ENCODE peak calls at places on chromosome 10, in ten cellular contexts. One of them, this sample, is unnamed.

GRCh38 chr10:4062072-4062471 is 277.1 kb upstream of the KLF6 start:
- DNase-seq in pancreas: no peak
- DNase-seq in epithelial cell of proximal tubule: no peak
- DNase-seq in astrocyte: peak
- DNase-seq in heart right ventricle: no peak
- DNase-seq in GM23338: no peak
- DNase-seq in esophagus squamous epithelium: no peak
- DNase-seq in kidney epithelial cell: no peak
- DNase-seq in brain microvascular endothelial cell: no peak
- DNase-seq in psoas muscle: no peak
- DNase-seq in this sample: no peak

GRCh38 chr10:75347211-75347610 is 54.4 kb downstream of the ZNF503 start:
- DNase-seq in pancreas: no peak
- DNase-seq in GM23338: no peak
- DNase-seq in esophagus squamous epithelium: no peak
- DNase-seq in psoas muscle: no peak
- DNase-seq in epithelial cell of proximal tubule: peak
- DNase-seq in brain microvascular endothelial cell: no peak
- DNase-seq in astrocyte: no peak
- DNase-seq in kidney epithelial cell: peak
- DNase-seq in heart right ventricle: no peak
- DNase-seq in this sample: no peak

GRCh38 chr10:60099998-60100747 is 193.8 kb upstream of the CCDC6 start:
- DNase-seq in heart right ventricle: no peak
- DNase-seq in esophagus squamous epithelium: no peak
- DNase-seq in brain microvascular endothelial cell: peak
- DNase-seq in kidney epithelial cell: no peak
- DNase-seq in GM23338: peak
- DNase-seq in epithelial cell of proximal tubule: no peak
- DNase-seq in pancreas: no peak
- DNase-seq in astrocyte: peak
- DNase-seq in psoas muscle: no peak
- DNase-seq in this sample: peak

GRCh38 chr10:4082851-4083250 is 297.8 kb upstream of the KLF6 start:
- DNase-seq in kidney epithelial cell: no peak
- DNase-seq in esophagus squamous epithelium: no peak
- DNase-seq in pancreas: no peak
- DNase-seq in astrocyte: peak
- DNase-seq in psoas muscle: no peak
- DNase-seq in brain microvascular endothelial cell: no peak
- DNase-seq in heart right ventricle: no peak
- DNase-seq in GM23338: no peak
- DNase-seq in epithelial cell of proximal tubule: no peak
- DNase-seq in this sample: peak

GRCh38 chr10:92080244-92080643 is 156.7 kb downstream of the BTAF1 start:
- DNase-seq in GM23338: peak
- DNase-seq in heart right ventricle: no peak
- DNase-seq in esophagus squamous epithelium: no peak
- DNase-seq in psoas muscle: no peak
- DNase-seq in pancreas: no peak
- DNase-seq in kidney epithelial cell: no peak
- DNase-seq in epithelial cell of proximal tubule: no peak
- DNase-seq in astrocyte: no peak
- DNase-seq in brain microvascular endothelial cell: no peak
- DNase-seq in this sample: no peak

GRCh38 chr10:34305189-34305588 is 509.9 kb downstream of the PARD3 start:
- DNase-seq in esophagus squamous epithelium: no peak
- DNase-seq in GM23338: peak
- DNase-seq in pancreas: no peak
- DNase-seq in heart right ventricle: no peak
- DNase-seq in astrocyte: no peak
- DNase-seq in brain microvascular endothelial cell: no peak
- DNase-seq in kidney epithelial cell: no peak
- DNase-seq in psoas muscle: no peak
- DNase-seq in epithelial cell of proximal tubule: no peak
- DNase-seq in this sample: no peak

GRCh38 chr10:72087969-72088878 is at the start of gene SPOCK2:
- DNase-seq in brain microvascular endothelial cell: no peak
- DNase-seq in GM23338: peak
- DNase-seq in heart right ventricle: no peak
- DNase-seq in astrocyte: no peak
- DNase-seq in kidney epithelial cell: no peak
- DNase-seq in epithelial cell of proximal tubule: no peak
- DNase-seq in psoas muscle: peak
- DNase-seq in esophagus squamous epithelium: no peak
- DNase-seq in pancreas: peak
- DNase-seq in this sample: no peak

GRCh38 chr10:21134645-21135395 is 237.7 kb upstream of the NEBL start:
- DNase-seq in astrocyte: peak
- DNase-seq in heart right ventricle: no peak
- DNase-seq in GM23338: no peak
- DNase-seq in brain microvascular endothelial cell: no peak
- DNase-seq in psoas muscle: no peak
- DNase-seq in kidney epithelial cell: peak
- DNase-seq in esophagus squamous epithelium: no peak
- DNase-seq in pancreas: no peak
- DNase-seq in epithelial cell of proximal tubule: peak
- DNase-seq in this sample: no peak

GRCh38 chr10:132539894-132540293 is 2.3 kb downstream of the INPP5A start:
- DNase-seq in esophagus squamous epithelium: no peak
- DNase-seq in brain microvascular endothelial cell: peak
- DNase-seq in psoas muscle: no peak
- DNase-seq in heart right ventricle: no peak
- DNase-seq in GM23338: no peak
- DNase-seq in pancreas: no peak
- DNase-seq in astrocyte: peak
- DNase-seq in kidney epithelial cell: no peak
- DNase-seq in epithelial cell of proximal tubule: no peak
- DNase-seq in this sample: peak

GRCh38 chr10:132541129-132541528 is 3.5 kb downstream of the INPP5A start:
- DNase-seq in pancreas: peak
- DNase-seq in epithelial cell of proximal tubule: no peak
- DNase-seq in brain microvascular endothelial cell: no peak
- DNase-seq in astrocyte: no peak
- DNase-seq in psoas muscle: no peak
- DNase-seq in GM23338: no peak
- DNase-seq in esophagus squamous epithelium: no peak
- DNase-seq in heart right ventricle: no peak
- DNase-seq in kidney epithelial cell: no peak
- DNase-seq in this sample: no peak

GRCh38 chr10:132541601-132542011 is 4.0 kb downstream of the INPP5A start:
- DNase-seq in heart right ventricle: no peak
- DNase-seq in GM23338: no peak
- DNase-seq in psoas muscle: no peak
- DNase-seq in astrocyte: no peak
- DNase-seq in esophagus squamous epithelium: no peak
- DNase-seq in kidney epithelial cell: no peak
- DNase-seq in pancreas: peak
- DNase-seq in brain microvascular endothelial cell: no peak
- DNase-seq in epithelial cell of proximal tubule: no peak
- DNase-seq in this sample: no peak

GRCh38 chr10:132539431-132539839 is 1.8 kb downstream of the INPP5A start:
- DNase-seq in epithelial cell of proximal tubule: no peak
- DNase-seq in kidney epithelial cell: no peak
- DNase-seq in heart right ventricle: no peak
- DNase-seq in psoas muscle: peak
- DNase-seq in astrocyte: no peak
- DNase-seq in GM23338: no peak
- DNase-seq in esophagus squamous epithelium: no peak
- DNase-seq in pancreas: peak
- DNase-seq in brain microvascular endothelial cell: no peak
- DNase-seq in this sample: no peak

DNA sequence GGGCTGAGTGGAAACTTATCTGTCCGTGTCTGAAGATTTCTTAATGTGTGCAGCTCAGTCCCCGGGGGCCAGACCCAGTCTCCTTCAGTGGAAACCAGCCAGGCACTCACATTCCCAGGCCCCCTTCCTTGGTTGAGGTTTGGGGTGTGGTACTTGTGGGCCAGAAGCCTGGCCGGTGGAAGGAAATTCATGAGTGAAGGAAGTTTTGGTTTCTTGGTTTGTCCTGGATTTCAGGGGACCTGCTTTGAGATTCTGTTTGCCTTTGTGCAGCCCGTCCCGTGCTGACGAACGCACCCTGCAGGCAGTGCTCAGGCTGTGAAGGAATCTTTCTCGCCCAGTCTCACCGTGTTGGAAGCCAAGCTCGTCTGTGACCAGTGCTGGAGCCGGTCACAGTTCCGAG is 2.9 kb downstream of the INPP5A start:
- DNase-seq in GM23338: peak
- DNase-seq in kidney epithelial cell: no peak
- DNase-seq in astrocyte: no peak
- DNase-seq in epithelial cell of proximal tubule: no peak
- DNase-seq in psoas muscle: peak
- DNase-seq in brain microvascular endothelial cell: peak
- DNase-seq in esophagus squamous epithelium: no peak
- DNase-seq in heart right ventricle: no peak
- DNase-seq in pancreas: peak
- DNase-seq in this sample: peak
- TF ChIP-seq CTCF in GM23338: peak
- TF ChIP-seq CTCF in kidney epithelial cell: peak
- TF ChIP-seq CTCF in astrocyte: peak
- TF ChIP-seq CTCF in epithelial cell of proximal tubule: no peak
- TF ChIP-seq CTCF in psoas muscle: no peak
- TF ChIP-seq CTCF in brain microvascular endothelial cell: peak
- TF ChIP-seq CTCF in esophagus squamous epithelium: no peak
- TF ChIP-seq CTCF in heart right ventricle: peak
- TF ChIP-seq CTCF in pancreas: no peak
- TF ChIP-seq CTCF in this sample: peak

GRCh38 chr10:113770346-113770745 is 18.9 kb downstream of the PLEKHS1 start:
- DNase-seq in brain microvascular endothelial cell: no peak
- DNase-seq in kidney epithelial cell: no peak
- DNase-seq in GM23338: no peak
- DNase-seq in psoas muscle: no peak
- DNase-seq in esophagus squamous epithelium: no peak
- DNase-seq in pancreas: no peak
- DNase-seq in heart right ventricle: no peak
- DNase-seq in epithelial cell of proximal tubule: no peak
- DNase-seq in astrocyte: no peak
- DNase-seq in this sample: no peak

GRCh38 chr10:113776553-113776952 is 25.1 kb downstream of the PLEKHS1 start:
- DNase-seq in pancreas: no peak
- DNase-seq in heart right ventricle: no peak
- DNase-seq in brain microvascular endothelial cell: no peak
- DNase-seq in epithelial cell of proximal tubule: no peak
- DNase-seq in GM23338: no peak
- DNase-seq in psoas muscle: no peak
- DNase-seq in kidney epithelial cell: no peak
- DNase-seq in esophagus squamous epithelium: no peak
- DNase-seq in astrocyte: no peak
- DNase-seq in this sample: no peak

GRCh38 chr10:113780681-113781250 is 29.3 kb downstream of the PLEKHS1 start:
- DNase-seq in brain microvascular endothelial cell: no peak
- DNase-seq in astrocyte: no peak
- DNase-seq in heart right ventricle: no peak
- DNase-seq in psoas muscle: no peak
- DNase-seq in esophagus squamous epithelium: no peak
- DNase-seq in GM23338: no peak
- DNase-seq in pancreas: no peak
- DNase-seq in epithelial cell of proximal tubule: no peak
- DNase-seq in kidney epithelial cell: no peak
- DNase-seq in this sample: no peak

GRCh38 chr10:113775681-113776294 is 24.3 kb downstream of the PLEKHS1 start:
- DNase-seq in kidney epithelial cell: no peak
- DNase-seq in pancreas: no peak
- DNase-seq in heart right ventricle: no peak
- DNase-seq in astrocyte: no peak
- DNase-seq in brain microvascular endothelial cell: no peak
- DNase-seq in esophagus squamous epithelium: no peak
- DNase-seq in GM23338: peak
- DNase-seq in epithelial cell of proximal tubule: no peak
- DNase-seq in psoas muscle: no peak
- DNase-seq in this sample: no peak
- TF ChIP-seq CTCF in kidney epithelial cell: no peak
- TF ChIP-seq CTCF in pancreas: no peak
- TF ChIP-seq CTCF in heart right ventricle: no peak
- TF ChIP-seq CTCF in astrocyte: no peak
- TF ChIP-seq CTCF in brain microvascular endothelial cell: peak
- TF ChIP-seq CTCF in esophagus squamous epithelium: no peak
- TF ChIP-seq CTCF in GM23338: no peak
- TF ChIP-seq CTCF in epithelial cell of proximal tubule: no peak
- TF ChIP-seq CTCF in psoas muscle: no peak
- TF ChIP-seq CTCF in this sample: peak

DNA sequence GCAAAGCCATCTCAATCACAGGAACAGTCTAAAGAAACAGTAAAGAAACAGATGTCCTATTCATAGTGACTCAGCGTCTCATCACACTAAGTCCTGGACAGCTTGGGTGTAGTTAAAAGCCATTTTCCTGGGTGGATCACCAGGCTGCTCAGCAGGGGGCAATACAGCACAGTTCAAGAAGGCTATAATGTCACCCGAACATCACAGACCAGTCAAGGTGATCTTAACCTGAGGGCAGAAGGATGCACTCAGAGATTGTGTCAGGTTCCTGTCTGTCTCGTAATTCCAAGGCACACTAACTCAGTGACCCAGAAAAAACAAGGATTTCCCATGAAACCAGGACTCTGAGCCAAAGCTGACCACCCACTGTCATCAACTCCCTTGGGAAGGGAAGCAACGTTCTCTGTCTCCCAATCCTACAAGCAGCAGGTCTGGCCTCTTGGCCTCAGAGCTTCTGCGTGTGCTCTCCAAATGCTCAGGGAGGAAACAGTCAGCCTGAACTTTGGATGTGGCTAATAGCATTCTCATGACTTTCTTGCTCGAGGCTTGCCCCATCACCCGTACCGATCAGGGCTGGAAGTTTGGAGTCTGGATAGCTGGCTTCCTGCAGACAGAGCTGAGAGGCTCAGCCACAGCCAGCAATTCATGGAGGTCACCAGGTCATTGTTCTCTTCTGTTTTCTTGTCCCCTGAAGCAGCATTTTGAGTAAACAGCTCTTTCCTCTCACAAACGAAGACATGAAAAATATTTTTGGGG is 90.4 kb upstream of the FAM171A1 start:
- DNase-seq in astrocyte: no peak
- DNase-seq in kidney epithelial cell: no peak
- DNase-seq in pancreas: no peak
- DNase-seq in brain microvascular endothelial cell: peak
- DNase-seq in heart right ventricle: peak
- DNase-seq in psoas muscle: no peak
- DNase-seq in esophagus squamous epithelium: no peak
- DNase-seq in GM23338: no peak
- DNase-seq in epithelial cell of proximal tubule: no peak
- DNase-seq in this sample: peak
- TF ChIP-seq CTCF in astrocyte: no peak
- TF ChIP-seq CTCF in kidney epithelial cell: no peak
- TF ChIP-seq CTCF in pancreas: no peak
- TF ChIP-seq CTCF in brain microvascular endothelial cell: peak
- TF ChIP-seq CTCF in heart right ventricle: peak
- TF ChIP-seq CTCF in psoas muscle: no peak
- TF ChIP-seq CTCF in esophagus squamous epithelium: no peak
- TF ChIP-seq CTCF in GM23338: peak
- TF ChIP-seq CTCF in epithelial cell of proximal tubule: peak
- TF ChIP-seq CTCF in this sample: peak

GRCh38 chr10:122373713-122374112 is 795 bp upstream of the PLEKHA1 start:
- DNase-seq in brain microvascular endothelial cell: peak
- DNase-seq in kidney epithelial cell: no peak
- DNase-seq in astrocyte: no peak
- DNase-seq in heart right ventricle: no peak
- DNase-seq in epithelial cell of proximal tubule: no peak
- DNase-seq in psoas muscle: no peak
- DNase-seq in GM23338: peak
- DNase-seq in esophagus squamous epithelium: no peak
- DNase-seq in pancreas: no peak
- DNase-seq in this sample: peak

GRCh38 chr10:122375761-122376160 is 1.3 kb downstream of the PLEKHA1 start:
- DNase-seq in heart right ventricle: no peak
- DNase-seq in kidney epithelial cell: no peak
- DNase-seq in psoas muscle: no peak
- DNase-seq in esophagus squamous epithelium: no peak
- DNase-seq in brain microvascular endothelial cell: no peak
- DNase-seq in astrocyte: no peak
- DNase-seq in epithelial cell of proximal tubule: no peak
- DNase-seq in pancreas: no peak
- DNase-seq in GM23338: peak
- DNase-seq in this sample: no peak

GRCh38 chr10:122374859-122375721 is 582 bp downstream of the PLEKHA1 start:
- DNase-seq in pancreas: peak
- DNase-seq in kidney epithelial cell: no peak
- DNase-seq in astrocyte: peak
- DNase-seq in psoas muscle: peak
- DNase-seq in heart right ventricle: peak
- DNase-seq in epithelial cell of proximal tubule: no peak
- DNase-seq in esophagus squamous epithelium: no peak
- DNase-seq in brain microvascular endothelial cell: peak
- DNase-seq in GM23338: peak
- DNase-seq in this sample: peak

GRCh38 chr10:122373108-122373507 is 1.4 kb upstream of the PLEKHA1 start:
- DNase-seq in heart right ventricle: no peak
- DNase-seq in brain microvascular endothelial cell: no peak
- DNase-seq in esophagus squamous epithelium: no peak
- DNase-seq in astrocyte: no peak
- DNase-seq in kidney epithelial cell: no peak
- DNase-seq in pancreas: no peak
- DNase-seq in GM23338: no peak
- DNase-seq in epithelial cell of proximal tubule: no peak
- DNase-seq in psoas muscle: no peak
- DNase-seq in this sample: no peak

GRCh38 chr10:122374246-122374858 is at the start of gene PLEKHA1:
- DNase-seq in astrocyte: peak
- DNase-seq in GM23338: peak
- DNase-seq in kidney epithelial cell: peak
- DNase-seq in psoas muscle: peak
- DNase-seq in pancreas: peak
- DNase-seq in esophagus squamous epithelium: peak
- DNase-seq in brain microvascular endothelial cell: peak
- DNase-seq in heart right ventricle: peak
- DNase-seq in epithelial cell of proximal tubule: no peak
- DNase-seq in this sample: peak
- TF ChIP-seq CTCF in astrocyte: no peak
- TF ChIP-seq CTCF in GM23338: no peak
- TF ChIP-seq CTCF in kidney epithelial cell: no peak
- TF ChIP-seq CTCF in psoas muscle: no peak
- TF ChIP-seq CTCF in pancreas: no peak
- TF ChIP-seq CTCF in esophagus squamous epithelium: peak
- TF ChIP-seq CTCF in brain microvascular endothelial cell: no peak
- TF ChIP-seq CTCF in heart right ventricle: peak
- TF ChIP-seq CTCF in epithelial cell of proximal tubule: no peak
- TF ChIP-seq CTCF in this sample: peak